ENCODE peak calls at places on chromosome 5, in five cellular contexts. One of them, this sample, is unnamed.

GRCh38 chr5:38164776-38165399 is 93.5 kb upstream of the EGFLAM start:
- DNase-seq in K562: no peak
- DNase-seq in H1: no peak
- DNase-seq in A549: no peak
- DNase-seq in HepG2: peak
- DNase-seq in this sample: no peak

GRCh38 chr5:133714161-133714915 is 102.0 kb upstream of the FSTL4 start:
- DNase-seq in K562: no peak
- DNase-seq in H1: no peak
- DNase-seq in A549: no peak
- DNase-seq in HepG2: no peak
- DNase-seq in this sample: no peak

GRCh38 chr5:62082370-62082778 is 223.6 kb upstream of the KIF2A start:
- DNase-seq in K562: no peak
- DNase-seq in H1: no peak
- DNase-seq in A549: no peak
- DNase-seq in HepG2: no peak
- DNase-seq in this sample: no peak

GRCh38 chr5:17808566-17808965 is 174.3 kb downstream of the TAF11L14 start:
- DNase-seq in K562: no peak
- DNase-seq in H1: no peak
- DNase-seq in A549: no peak
- DNase-seq in HepG2: no peak
- DNase-seq in this sample: no peak

GRCh38 chr5:38807570-38808461 is 38.0 kb upstream of the OSMR start:
- DNase-seq in K562: no peak
- DNase-seq in H1: no peak
- DNase-seq in A549: peak
- DNase-seq in HepG2: no peak
- DNase-seq in this sample: peak

GRCh38 chr5:180208435-180209081 is 453 bp downstream of the RASGEF1C start:
- DNase-seq in K562: peak
- DNase-seq in H1: peak
- DNase-seq in A549: peak
- DNase-seq in HepG2: no peak
- DNase-seq in this sample: no peak

GRCh38 chr5:76406567-76407155 is 3.6 kb downstream of the IQGAP2 start:
- DNase-seq in K562: no peak
- DNase-seq in H1: no peak
- DNase-seq in A549: no peak
- DNase-seq in HepG2: no peak
- DNase-seq in this sample: no peak

GRCh38 chr5:53482717-53483638 is 2.5 kb downstream of the FST start:
- DNase-seq in K562: peak
- DNase-seq in H1: peak
- DNase-seq in A549: peak
- DNase-seq in HepG2: peak
- DNase-seq in this sample: peak

GRCh38 chr5:176742246-176743105 is 67.9 kb upstream of the UNC5A start:
- DNase-seq in K562: no peak
- DNase-seq in H1: no peak
- DNase-seq in A549: no peak
- DNase-seq in HepG2: no peak
- DNase-seq in this sample: no peak

GRCh38 chr5:63125862-63126261 is 547.2 kb downstream of the LRRC70 start:
- DNase-seq in K562: peak
- DNase-seq in H1: no peak
- DNase-seq in A549: peak
- DNase-seq in HepG2: peak
- DNase-seq in this sample: peak

GRCh38 chr5:147860641-147861025 is 17.9 kb upstream of the SCGB3A2 start:
- DNase-seq in K562: no peak
- DNase-seq in H1: no peak
- DNase-seq in A549: no peak
- DNase-seq in HepG2: no peak
- DNase-seq in this sample: no peak

GRCh38 chr5:59517926-59518585 is 375.5 kb downstream of the PDE4D start:
- DNase-seq in K562: no peak
- DNase-seq in H1: no peak
- DNase-seq in A549: peak
- DNase-seq in HepG2: no peak
- DNase-seq in this sample: peak

GRCh38 chr5:375921-376871 is 54.7 kb downstream of the AHRR start:
- DNase-seq in K562: no peak
- DNase-seq in H1: peak
- DNase-seq in A549: no peak
- DNase-seq in HepG2: no peak
- DNase-seq in this sample: no peak

GRCh38 chr5:115068239-115069086 is 101.2 kb downstream of the TRIM36 start:
- DNase-seq in K562: no peak
- DNase-seq in H1: no peak
- DNase-seq in A549: peak
- DNase-seq in HepG2: peak
- DNase-seq in this sample: peak

GRCh38 chr5:89572696-89573095 is 689.7 kb upstream of the MEF2C start:
- DNase-seq in K562: no peak
- DNase-seq in H1: no peak
- DNase-seq in A549: no peak
- DNase-seq in HepG2: no peak
- DNase-seq in this sample: no peak

GRCh38 chr5:26881901-26882300 is 156.5 kb downstream of the CDH9 start:
- DNase-seq in K562: no peak
- DNase-seq in H1: no peak
- DNase-seq in A549: no peak
- DNase-seq in HepG2: no peak
- DNase-seq in this sample: no peak

GRCh38 chr5:10975915-10976314 is 214.9 kb upstream of the DAP start:
- DNase-seq in K562: no peak
- DNase-seq in H1: no peak
- DNase-seq in A549: no peak
- DNase-seq in HepG2: no peak
- DNase-seq in this sample: no peak

GRCh38 chr5:158759276-158759675 is 340.4 kb downstream of the EBF1 start:
- DNase-seq in K562: no peak
- DNase-seq in H1: no peak
- DNase-seq in A549: no peak
- DNase-seq in HepG2: no peak
- DNase-seq in this sample: no peak

GRCh38 chr5:82257729-82258128 is 20.4 kb downstream of the RPS23 start:
- DNase-seq in K562: no peak
- DNase-seq in H1: no peak
- DNase-seq in A549: no peak
- DNase-seq in HepG2: no peak
- DNase-seq in this sample: no peak

GRCh38 chr5:121384359-121384758 is 467.3 kb upstream of the FTMT start:
- DNase-seq in K562: no peak
- DNase-seq in H1: no peak
- DNase-seq in A549: no peak
- DNase-seq in HepG2: no peak
- DNase-seq in this sample: no peak

GRCh38 chr5:83957188-83957587 is 236.5 kb upstream of the HAPLN1 start:
- DNase-seq in K562: no peak
- DNase-seq in H1: no peak
- DNase-seq in A549: no peak
- DNase-seq in HepG2: no peak
- DNase-seq in this sample: no peak

GRCh38 chr5:28542968-28543367 is 1504.6 kb upstream of the CDH9 start:
- DNase-seq in K562: no peak
- DNase-seq in H1: no peak
- DNase-seq in A549: no peak
- DNase-seq in HepG2: no peak
- DNase-seq in this sample: peak

GRCh38 chr5:37190592-37190991 is 58.6 kb downstream of the CPLANE1 start:
- DNase-seq in K562: no peak
- DNase-seq in H1: no peak
- DNase-seq in A549: no peak
- DNase-seq in HepG2: no peak
- DNase-seq in this sample: no peak

GRCh38 chr5:5104550-5104949 is 35.6 kb upstream of the ADAMTS16 start:
- DNase-seq in K562: no peak
- DNase-seq in H1: no peak
- DNase-seq in A549: no peak
- DNase-seq in HepG2: no peak
- DNase-seq in this sample: no peak

GRCh38 chr5:757346-757930 is 27.1 kb downstream of the ZDHHC11B start:
- DNase-seq in K562: no peak
- DNase-seq in H1: peak
- DNase-seq in A549: no peak
- DNase-seq in HepG2: no peak
- DNase-seq in this sample: no peak

GRCh38 chr5:9105851-9106250 is 440.0 kb downstream of the SEMA5A start:
- DNase-seq in K562: no peak
- DNase-seq in H1: no peak
- DNase-seq in A549: no peak
- DNase-seq in HepG2: no peak
- DNase-seq in this sample: no peak

GRCh38 chr5:107672212-107673105 is 1.7 kb upstream of the EFNA5 start:
- DNase-seq in K562: peak
- DNase-seq in H1: peak
- DNase-seq in A549: peak
- DNase-seq in HepG2: peak
- DNase-seq in this sample: peak

GRCh38 chr5:67283275-67283987 is 86.8 kb upstream of the CD180 start:
- DNase-seq in K562: no peak
- DNase-seq in H1: no peak
- DNase-seq in A549: no peak
- DNase-seq in HepG2: peak
- DNase-seq in this sample: no peak

GRCh38 chr5:147417133-147417813 is 92.6 kb downstream of the DPYSL3 start:
- DNase-seq in K562: no peak
- DNase-seq in H1: no peak
- DNase-seq in A549: no peak
- DNase-seq in HepG2: no peak
- DNase-seq in this sample: peak

GRCh38 chr5:168699002-168699401 is 119.8 kb upstream of the PANK3 start:
- DNase-seq in K562: no peak
- DNase-seq in H1: no peak
- DNase-seq in A549: no peak
- DNase-seq in HepG2: no peak
- DNase-seq in this sample: no peak

GRCh38 chr5:158979749-158980521 is 119.8 kb downstream of the EBF1 start:
- DNase-seq in K562: no peak
- DNase-seq in H1: no peak
- DNase-seq in A549: peak
- DNase-seq in HepG2: no peak
- DNase-seq in this sample: peak

GRCh38 chr5:56412601-56413379 is 179.7 kb upstream of the ANKRD55 start:
- DNase-seq in K562: no peak
- DNase-seq in H1: no peak
- DNase-seq in A549: no peak
- DNase-seq in HepG2: no peak
- DNase-seq in this sample: no peak

GRCh38 chr5:107542831-107543231 is 127.9 kb downstream of the EFNA5 start:
- DNase-seq in K562: no peak
- DNase-seq in H1: no peak
- DNase-seq in A549: peak
- DNase-seq in HepG2: peak
- DNase-seq in this sample: peak

DNA sequence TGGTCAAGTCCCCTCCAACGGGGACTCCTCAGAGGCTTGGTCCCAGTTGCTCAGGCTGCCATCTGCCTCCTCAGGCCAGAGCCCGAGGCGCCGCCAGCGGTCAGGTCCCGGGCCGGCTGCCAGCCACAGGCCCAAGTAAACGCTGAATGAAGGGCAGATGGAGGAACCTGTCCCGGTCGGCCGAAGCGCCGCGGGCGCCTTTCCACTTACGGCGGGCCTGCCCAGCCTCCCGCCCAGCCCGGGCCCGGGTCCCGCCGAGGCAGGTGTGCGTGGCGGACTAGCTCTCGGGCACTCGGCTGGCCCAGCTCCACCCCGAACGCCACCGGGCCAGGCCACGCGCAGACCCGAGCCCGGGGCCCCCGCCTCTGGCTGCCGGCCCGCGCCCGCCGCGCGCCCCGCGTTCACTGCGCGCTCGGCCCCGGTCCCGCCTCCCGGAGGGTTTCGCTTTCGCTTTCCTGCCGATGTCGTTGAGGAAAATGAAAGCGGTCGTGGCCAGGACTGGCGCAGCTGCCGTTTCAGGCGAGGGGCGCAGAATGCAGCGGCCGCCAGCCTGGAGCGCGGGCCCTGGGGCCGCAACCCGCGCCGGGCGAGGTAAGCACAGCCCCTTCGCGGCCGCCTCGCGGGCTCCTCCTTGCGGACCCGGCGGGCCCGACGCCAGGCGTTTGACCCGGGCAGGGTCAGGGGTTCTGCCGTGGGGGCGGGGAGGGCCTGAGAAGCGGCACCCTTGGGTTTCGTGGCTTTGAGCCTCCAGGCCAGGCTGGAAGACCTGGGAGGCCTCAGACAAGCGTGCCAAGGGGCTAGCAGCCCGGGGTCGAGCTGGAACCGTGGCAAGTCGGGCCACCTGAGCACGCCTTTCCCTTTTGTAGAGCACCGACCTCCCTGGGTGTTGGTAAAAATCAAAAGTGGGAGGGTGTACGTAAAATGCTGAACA is 41.2 kb downstream of the SLC22A5 start:
- DNase-seq in K562: peak
- DNase-seq in H1: peak
- DNase-seq in A549: peak
- DNase-seq in HepG2: peak
- DNase-seq in this sample: peak
- TF ChIP-seq POLR2A in K562: peak
- TF ChIP-seq POLR2A in H1: peak
- TF ChIP-seq POLR2A in A549: peak
- TF ChIP-seq POLR2A in HepG2: peak
- TF ChIP-seq POLR2A in this sample: peak

GRCh38 chr5:172881691-172882370 is 47.8 kb downstream of the ERGIC1 start:
- DNase-seq in K562: peak
- DNase-seq in H1: no peak
- DNase-seq in A549: no peak
- DNase-seq in HepG2: no peak
- DNase-seq in this sample: peak
- TF ChIP-seq JUN in K562: no peak
- TF ChIP-seq JUN in H1: no peak
- TF ChIP-seq JUN in A549: no peak
- TF ChIP-seq JUN in HepG2: no peak
- TF ChIP-seq JUN in this sample: no peak

GRCh38 chr5:19790811-19791466 is 197.1 kb downstream of the CDH18 start:
- DNase-seq in K562: no peak
- DNase-seq in H1: no peak
- DNase-seq in A549: no peak
- DNase-seq in HepG2: no peak
- DNase-seq in this sample: no peak
- TF ChIP-seq POLR2A in K562: no peak
- TF ChIP-seq POLR2A in H1: no peak
- TF ChIP-seq POLR2A in A549: no peak
- TF ChIP-seq POLR2A in HepG2: no peak
- TF ChIP-seq POLR2A in this sample: no peak

GRCh38 chr5:141933151-141933550 is 9.5 kb downstream of the DELE1 start:
- DNase-seq in K562: no peak
- DNase-seq in H1: no peak
- DNase-seq in A549: no peak
- DNase-seq in HepG2: no peak
- DNase-seq in this sample: no peak

GRCh38 chr5:141929398-141930058 is 5.9 kb downstream of the DELE1 start:
- DNase-seq in K562: no peak
- DNase-seq in H1: no peak
- DNase-seq in A549: no peak
- DNase-seq in HepG2: no peak
- DNase-seq in this sample: no peak

GRCh38 chr5:141935538-141935937 is 11.9 kb downstream of the DELE1 start:
- DNase-seq in K562: no peak
- DNase-seq in H1: no peak
- DNase-seq in A549: no peak
- DNase-seq in HepG2: no peak
- DNase-seq in this sample: no peak

GRCh38 chr5:141934099-141934844 is 10.6 kb downstream of the DELE1 start:
- DNase-seq in K562: no peak
- DNase-seq in H1: no peak
- DNase-seq in A549: no peak
- DNase-seq in HepG2: no peak
- DNase-seq in this sample: no peak
- TF ChIP-seq JUN in K562: no peak
- TF ChIP-seq JUN in H1: no peak
- TF ChIP-seq JUN in A549: no peak
- TF ChIP-seq JUN in HepG2: no peak
- TF ChIP-seq JUN in this sample: no peak